ENCODE peak calls at places on chromosomes 4 and X, in six cellular contexts. E, D, J, A, R and F are unnamed samples.

GRCh38 chr4:122150896-122151295 is 1.2 kb upstream of the BLTP1 start:
- DNase-seq in J (no peak), A (no peak), R (no peak), E (no peak), D (no peak), F (no peak)

GRCh38 chr4:153808175-153808574 is 19.3 kb upstream of the SFRP2 start:
- DNase-seq in D (no peak), J (no peak), E (no peak), R (no peak), A (no peak), F (no peak)

GRCh38 chr4:84324850-84325249 is 174.2 kb downstream of the NKX6-1 start:
- DNase-seq in J (no peak), E (no peak), A (no peak), R (no peak), D (no peak), F (no peak)

GRCh38 chr4:129808242-129808641 is 712.3 kb downstream of the C4orf33 start:
- DNase-seq in D (no peak), R (no peak), E (no peak), A (no peak), J (no peak), F (no peak)

GRCh38 chr4:148376151-148376550 is 66.1 kb downstream of the NR3C2 start:
- DNase-seq in J (peak; percentile 94), A (no peak), E (no peak), R (no peak), D (no peak), F (no peak)

GRCh38 chr4:32470087-32470585 is 1750.0 kb downstream of the PCDH7 start:
- DNase-seq in J (no peak), R (no peak), D (no peak), A (no peak), E (no peak), F (no peak)

GRCh38 chrX:133668225-133668931 is 253.1 kb upstream of the GPC4 start:
- DNase-seq in D (no peak), A (no peak), E (no peak), R (no peak), J (no peak), F (no peak)

GRCh38 chrX:153301746-153302145 is 19.8 kb downstream of the PNMA6F start:
- DNase-seq in E (no peak), A (no peak), D (no peak), J (no peak), R (no peak), F (no peak)

GRCh38 chr4:15238720-15239119 is 189.1 kb upstream of the C1QTNF7 start:
- DNase-seq in R (no peak), A (peak; percentile 31), E (peak; percentile 22), D (peak; percentile 65), J (peak; percentile 5), F (peak; percentile 19)
- TF ChIP-seq TAF1 in R (no peak), A (no peak), E (no peak), D (no peak), J (no peak), F (no peak)

GRCh38 chr4:55345980-55346850 is at the start of gene SRD5A3:
- DNase-seq in E (peak; percentile 90), D (peak; percentile 95), J (peak; percentile 66), R (peak; percentile 19), A (peak; percentile 90), F (peak; percentile 84)
- TF ChIP-seq POLR2A in E (peak; percentile 88), D (no peak), J (peak; percentile 79), R (peak; percentile 87), A (no peak), F (peak; percentile 75)

GRCh38 chrX:68439341-68439740 is 6.0 kb upstream of the OPHN1 start:
- DNase-seq in D (no peak), A (no peak), R (no peak), E (no peak), J (no peak), F (no peak)
- TF ChIP-seq TAF1 in D (no peak), A (no peak), R (no peak), E (no peak), J (no peak), F (no peak)

GRCh38 chr4:986428-986948 is 356 bp upstream of the IDUA start:
- DNase-seq in J (no peak), D (no peak), E (no peak), R (no peak), A (no peak), F (no peak)

GRCh38 chr4:987689-988513 is 1.1 kb downstream of the IDUA start:
- DNase-seq in R (no peak), J (no peak), D (no peak), E (no peak), A (no peak), F (no peak)

GRCh38 chr4:988726-989721 is 2.2 kb downstream of the IDUA start:
- DNase-seq in D (no peak), A (no peak), J (no peak), R (no peak), E (no peak), F (no peak)

GRCh38 chr4:985123-985830 is 1.6 kb upstream of the IDUA start:
- DNase-seq in J (peak; percentile 65), R (no peak), E (peak; percentile 78), D (peak; percentile 87), A (no peak), F (no peak)

GRCh38 chr4:986949-987688 is at the start of gene IDUA:
- DNase-seq in A (peak; percentile 91), E (peak; percentile 88), R (no peak), J (peak; percentile 74), D (peak; percentile 79), F (peak; percentile 81)
- TF ChIP-seq POLR2A in A (no peak), E (peak; percentile 16), R (peak; percentile 76), J (peak; percentile 37), D (no peak), F (peak; percentile 57)